ENCODE peak calls at places on chromosomes 3 and 15, in nine cellular contexts. Q is A549; T is CD4-positive, alpha-beta memory T cell; A is sigmoid colon; B is naive thymus-derived CD4-positive, alpha-beta T cell; S is testis; U is kidney; W is A673; O is tibial artery. R is an unnamed sample.
A peak's percentile ranks its signal among the peaks of the same experiment; 100 is the strongest.

GRCh38 chr3:168086541-168087260 is 9.0 kb downstream of the GOLIM4 start:
- DNase-seq in S (no peak), W (no peak), T (no peak), Q (no peak), U (no peak), B (no peak), O (no peak), A (no peak), R (no peak)

GRCh38 chr3:9793161-9793781 is 389 bp downstream of the ARPC4 start:
- DNase-seq in W (no peak), S (no peak), A (no peak), T (peak; percentile 61), U (no peak), Q (no peak), B (peak; percentile 11), O (no peak), R (peak; percentile 45)

GRCh38 chr3:127368186-127369032 is 80.6 kb upstream of the PRR20G start:
- DNase-seq in W (no peak), S (no peak), Q (no peak), U (peak; percentile 41), O (no peak), A (no peak), T (no peak), B (no peak), R (no peak)

GRCh38 chr3:184874709-184875644 is 63.0 kb downstream of the VPS8 start:
- DNase-seq in S (no peak), U (no peak), T (no peak), B (no peak), A (no peak), Q (peak; percentile 5), W (peak; percentile 47), O (no peak), R (peak; percentile 55)

GRCh38 chr3:71109241-71109976 is 474.1 kb downstream of the FOXP1 start:
- DNase-seq in B (no peak), T (no peak), S (no peak), O (no peak), W (no peak), Q (no peak), U (no peak), A (no peak), R (peak; percentile 46)

GRCh38 chr3:126288314-126288713 is 68.9 kb downstream of the KLF15 start:
- DNase-seq in Q (no peak), S (peak; percentile 36), W (peak; percentile 75), U (no peak), O (peak; percentile 89), B (no peak), A (peak; percentile 77), T (no peak), R (no peak)

GRCh38 chr3:194285859-194286197 is 65.3 kb downstream of the CPN2 start:
- DNase-seq in T (no peak), U (no peak), O (peak; percentile 25), Q (no peak), A (no peak), B (no peak), S (peak; percentile 15), W (no peak), R (no peak)

GRCh38 chr3:36852071-36852470 is 87.7 kb upstream of the DCLK3 start:
- DNase-seq in U (no peak), S (no peak), T (no peak), Q (no peak), B (no peak), W (no peak), O (no peak), A (no peak), R (no peak)

GRCh38 chr3:104825116-104825515 is 541.6 kb upstream of the ALCAM start:
- DNase-seq in O (no peak), W (peak; percentile 28), Q (no peak), T (no peak), A (no peak), S (no peak), U (no peak), B (no peak), R (no peak)

GRCh38 chr15:43881944-43882343 is 55.1 kb downstream of the WDR76 start:
- DNase-seq in O (no peak), S (peak; percentile 43), Q (no peak), U (no peak), T (no peak), B (no peak), W (peak; percentile 23), A (no peak), R (no peak)

GRCh38 chr3:182284793-182285192 is 508.5 kb upstream of the ATP11B start:
- DNase-seq in Q (no peak), T (no peak), W (no peak), S (no peak), A (no peak), U (no peak), B (no peak), O (no peak), R (no peak)

GRCh38 chr15:34001536-34001935 is 33.2 kb downstream of the CHRM5 start:
- DNase-seq in T (no peak), B (no peak), W (no peak), A (no peak), Q (no peak), O (no peak), U (no peak), S (no peak), R (no peak)

GRCh38 chr15:77604973-77605372 is 27.7 kb downstream of the LINGO1 start:
- DNase-seq in Q (no peak), A (no peak), W (no peak), S (no peak), O (no peak), U (no peak), T (no peak), B (no peak), R (no peak)
- H3K4me3 ChIP-seq in Q (no peak overlapping the region), A (no peak overlapping the region), W (no peak overlapping the region), S (no peak overlapping the region), O (no peak overlapping the region), U (no peak overlapping the region), T (no peak overlapping the region), B (no peak overlapping the region), R (no peak overlapping the region)

GRCh38 chr3:139388077-139388476 is 1.4 kb downstream of the COPB2 start:
- DNase-seq in U (no peak), O (no peak), A (no peak), S (no peak), T (no peak), Q (no peak), W (no peak), B (no peak), R (no peak)

GRCh38 chr3:139394116-139394515 is 4.7 kb upstream of the COPB2 start:
- DNase-seq in S (no peak), T (no peak), Q (no peak), W (peak; percentile 86), O (no peak), A (no peak), U (no peak), B (no peak), R (no peak)

GRCh38 chr3:139389552-139390368 is at the start of gene COPB2:
- DNase-seq in W (peak; percentile 97), U (peak; percentile 100), Q (peak; percentile 82), T (peak; percentile 94), A (peak; percentile 100), B (peak; percentile 86), S (peak; percentile 100), O (peak; percentile 100), R (peak; percentile 100)

DNA sequence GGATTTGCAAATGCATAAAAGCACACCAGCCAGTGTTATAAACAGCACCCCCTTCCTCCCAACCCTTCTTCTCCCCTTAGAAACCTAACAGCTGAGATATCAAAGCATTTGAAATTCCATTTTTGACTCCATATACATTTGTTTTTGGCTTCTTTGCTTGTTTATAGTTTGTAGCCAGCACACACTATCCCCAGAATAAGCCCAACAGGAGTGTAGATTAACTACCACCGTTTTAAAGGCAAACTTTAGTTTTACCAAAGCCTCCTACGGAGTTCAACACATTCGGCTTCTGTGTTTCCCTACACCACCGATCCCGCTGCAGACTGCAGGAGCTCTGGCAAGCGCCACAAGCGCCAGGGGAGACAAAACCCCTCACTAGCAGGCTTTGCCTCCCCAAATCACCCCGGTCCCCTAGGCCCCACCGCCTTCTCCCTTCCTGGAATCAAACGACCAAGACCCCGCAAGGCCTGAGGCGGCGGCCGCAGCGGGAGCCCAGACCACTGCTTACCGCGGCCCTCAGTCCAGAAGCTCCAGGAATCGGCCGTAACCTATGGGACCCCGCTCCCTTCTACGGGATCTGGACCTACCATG is 391 bp downstream of the COPB2 start:
- DNase-seq in U (no peak), O (no peak), T (peak; percentile 47), W (peak; percentile 46), B (peak; percentile 1), A (no peak), Q (no peak), S (no peak), R (no peak)
- H3K4me1 ChIP-seq in U (peaks cover 4% of the 10 kb centered on the region), O (peaks cover 27% of the 10 kb centered on the region), T (peaks cover 38% of the 10 kb centered on the region), W (peaks cover 25% of the 10 kb centered on the region), B (peaks cover 5% of the 10 kb centered on the region), A (no peaks in the 10 kb centered on the region), Q (peaks cover 11% of the 10 kb centered on the region), S (peaks cover 19% of the 10 kb centered on the region), R (no peaks in the 10 kb centered on the region)

GRCh38 chr15:73367624-73368300 is 996 bp downstream of the HCN4 start:
- DNase-seq in T (no peak), W (no peak), A (no peak), S (no peak), U (no peak), B (no peak), O (no peak), Q (peak; percentile 33), R (no peak)

GRCh38 chr15:73371812-73372211 is 3.1 kb upstream of the HCN4 start:
- DNase-seq in O (no peak), A (no peak), S (no peak), Q (no peak), W (no peak), U (no peak), T (no peak), B (no peak), R (no peak)

GRCh38 chr15:73368301-73369072 is at the start of gene HCN4:
- DNase-seq in U (no peak), Q (peak; percentile 66), W (peak; percentile 35), A (no peak), S (peak; percentile 67), O (no peak), T (no peak), B (no peak), R (no peak)

GRCh38 chr15:73369073-73369694 is 426 bp upstream of the HCN4 start:
- DNase-seq in S (no peak), A (no peak), O (no peak), B (no peak), T (no peak), Q (no peak), U (no peak), W (no peak), R (no peak)

GRCh38 chr15:73370151-73370550 is 1.4 kb upstream of the HCN4 start:
- DNase-seq in U (no peak), O (no peak), S (no peak), Q (no peak), B (no peak), A (no peak), W (peak; percentile 37), T (no peak), R (no peak)
- H3K4me3 ChIP-seq in U (no peak overlapping the region), O (no peak overlapping the region), S (no peak overlapping the region), Q (no peak overlapping the region), B (no peak overlapping the region), A (no peak overlapping the region), W (no peak overlapping the region), T (no peak overlapping the region), R (no peak overlapping the region)

DNA sequence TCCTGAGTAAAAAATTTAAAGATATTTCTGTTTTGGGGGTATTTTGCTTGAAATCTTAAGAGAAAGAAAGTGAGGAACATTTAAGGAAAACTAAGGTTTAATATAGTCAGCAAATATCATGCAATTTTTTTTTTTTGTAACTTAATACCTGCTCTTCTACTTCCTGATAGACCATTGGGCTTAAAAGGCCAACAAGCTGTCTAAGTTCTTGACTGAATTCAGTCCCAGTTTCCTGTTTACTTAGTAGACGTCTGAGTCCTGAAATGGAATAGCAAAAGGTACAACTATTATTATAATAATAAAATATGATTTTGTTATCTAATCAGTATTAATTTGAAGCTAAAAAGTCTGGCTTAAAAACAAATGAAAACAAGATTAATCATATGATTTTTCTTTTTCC is 37.9 kb downstream of the IQCB1 start:
- DNase-seq in T (no peak), S (no peak), B (no peak), W (no peak), O (no peak), A (no peak), U (no peak), Q (no peak), R (no peak)
- H3K4me1 ChIP-seq in T (no peaks in the 10 kb centered on the region), S (no peaks in the 10 kb centered on the region), B (no peaks in the 10 kb centered on the region), W (no peaks in the 10 kb centered on the region), O (no peaks in the 10 kb centered on the region), A (no peaks in the 10 kb centered on the region), U (no peaks in the 10 kb centered on the region), Q (no peaks in the 10 kb centered on the region), R (no peaks in the 10 kb centered on the region)